ENCODE peak calls at places on chromosomes 6 and 20, in seven cellular contexts. One of them, this sample, is unnamed.
A peak's percentile ranks its signal among the peaks of the same experiment; 100 is the strongest.

GRCh38 chr6:149711711-149712110 is 6.2 kb downstream of the LATS1 start:
- DNase-seq in germinal center: no peak
- DNase-seq in activated T-cell treated with anti-CD3 and anti-CD28 coated beads, Interleukin-2, amount 50 U/mL, for 48 hours: no peak
- DNase-seq in central memory CD4-positive, alpha-beta T cell: no peak
- DNase-seq in cardiac fibroblast: no peak
- DNase-seq in ureter: no peak
- DNase-seq in activated T-helper 1 cell treated with anti-CD3 and anti-CD28 coated beads, Interleukin-12 subunit alpha, Interleukin-12 subunit beta, Interleukin-2, Interleukin-4 antibody, amounts not matched to agents 30 ng/mL and 10 ng/mL and 1 ng/mL, durations not matched to agents 14 hours and 24 hours and 36 hours: no peak
- DNase-seq in this sample: no peak

GRCh38 chr6:7568021-7568420 is 22.0 kb upstream of the SNRNP48 start:
- DNase-seq in germinal center: no peak
- DNase-seq in activated T-cell treated with anti-CD3 and anti-CD28 coated beads, Interleukin-2, amount 50 U/mL, for 48 hours: no peak
- DNase-seq in central memory CD4-positive, alpha-beta T cell: no peak
- DNase-seq in cardiac fibroblast: peak; percentile 84
- DNase-seq in ureter: no peak
- DNase-seq in activated T-helper 1 cell treated with anti-CD3 and anti-CD28 coated beads, Interleukin-12 subunit alpha, Interleukin-12 subunit beta, Interleukin-2, Interleukin-4 antibody, amounts not matched to agents 30 ng/mL and 10 ng/mL and 1 ng/mL, durations not matched to agents 14 hours and 24 hours and 36 hours: no peak
- DNase-seq in this sample: no peak

GRCh38 chr20:47529840-47530239 is 28.2 kb downstream of the NCOA3 start:
- DNase-seq in germinal center: no peak
- DNase-seq in activated T-cell treated with anti-CD3 and anti-CD28 coated beads, Interleukin-2, amount 50 U/mL, for 48 hours: no peak
- DNase-seq in central memory CD4-positive, alpha-beta T cell: no peak
- DNase-seq in cardiac fibroblast: peak; percentile 55
- DNase-seq in ureter: no peak
- DNase-seq in activated T-helper 1 cell treated with anti-CD3 and anti-CD28 coated beads, Interleukin-12 subunit alpha, Interleukin-12 subunit beta, Interleukin-2, Interleukin-4 antibody, amounts not matched to agents 30 ng/mL and 10 ng/mL and 1 ng/mL, durations not matched to agents 14 hours and 24 hours and 36 hours: no peak
- DNase-seq in this sample: no peak

GRCh38 chr6:52420668-52421358 is 671 bp downstream of the EFHC1 start:
- DNase-seq in germinal center: no peak
- DNase-seq in activated T-cell treated with anti-CD3 and anti-CD28 coated beads, Interleukin-2, amount 50 U/mL, for 48 hours: no peak
- DNase-seq in central memory CD4-positive, alpha-beta T cell: no peak
- DNase-seq in cardiac fibroblast: peak; percentile 48
- DNase-seq in ureter: no peak
- DNase-seq in activated T-helper 1 cell treated with anti-CD3 and anti-CD28 coated beads, Interleukin-12 subunit alpha, Interleukin-12 subunit beta, Interleukin-2, Interleukin-4 antibody, amounts not matched to agents 30 ng/mL and 10 ng/mL and 1 ng/mL, durations not matched to agents 14 hours and 24 hours and 36 hours: no peak
- DNase-seq in this sample: no peak

GRCh38 chr20:47785321-47785899 is at the start of gene SULF2:
- DNase-seq in germinal center: no peak
- DNase-seq in activated T-cell treated with anti-CD3 and anti-CD28 coated beads, Interleukin-2, amount 50 U/mL, for 48 hours: no peak
- DNase-seq in central memory CD4-positive, alpha-beta T cell: no peak
- DNase-seq in cardiac fibroblast: peak; percentile 72
- DNase-seq in ureter: no peak
- DNase-seq in activated T-helper 1 cell treated with anti-CD3 and anti-CD28 coated beads, Interleukin-12 subunit alpha, Interleukin-12 subunit beta, Interleukin-2, Interleukin-4 antibody, amounts not matched to agents 30 ng/mL and 10 ng/mL and 1 ng/mL, durations not matched to agents 14 hours and 24 hours and 36 hours: no peak
- DNase-seq in this sample: no peak

GRCh38 chr20:62980970-62981369 is 25.8 kb downstream of the BHLHE23 start:
- DNase-seq in germinal center: no peak
- DNase-seq in activated T-cell treated with anti-CD3 and anti-CD28 coated beads, Interleukin-2, amount 50 U/mL, for 48 hours: peak; percentile 49
- DNase-seq in central memory CD4-positive, alpha-beta T cell: peak; percentile 69
- DNase-seq in cardiac fibroblast: no peak
- DNase-seq in ureter: no peak
- DNase-seq in activated T-helper 1 cell treated with anti-CD3 and anti-CD28 coated beads, Interleukin-12 subunit alpha, Interleukin-12 subunit beta, Interleukin-2, Interleukin-4 antibody, amounts not matched to agents 30 ng/mL and 10 ng/mL and 1 ng/mL, durations not matched to agents 14 hours and 24 hours and 36 hours: no peak
- DNase-seq in this sample: no peak

GRCh38 chr20:47561175-47561574 is 59.5 kb downstream of the NCOA3 start:
- DNase-seq in germinal center: no peak
- DNase-seq in activated T-cell treated with anti-CD3 and anti-CD28 coated beads, Interleukin-2, amount 50 U/mL, for 48 hours: no peak
- DNase-seq in central memory CD4-positive, alpha-beta T cell: no peak
- DNase-seq in cardiac fibroblast: peak; percentile 91
- DNase-seq in ureter: no peak
- DNase-seq in activated T-helper 1 cell treated with anti-CD3 and anti-CD28 coated beads, Interleukin-12 subunit alpha, Interleukin-12 subunit beta, Interleukin-2, Interleukin-4 antibody, amounts not matched to agents 30 ng/mL and 10 ng/mL and 1 ng/mL, durations not matched to agents 14 hours and 24 hours and 36 hours: no peak
- DNase-seq in this sample: no peak

GRCh38 chr6:123808556-123808955 is 4.9 kb downstream of the NKAIN2 start:
- DNase-seq in germinal center: no peak
- DNase-seq in activated T-cell treated with anti-CD3 and anti-CD28 coated beads, Interleukin-2, amount 50 U/mL, for 48 hours: no peak
- DNase-seq in central memory CD4-positive, alpha-beta T cell: no peak
- DNase-seq in cardiac fibroblast: no peak
- DNase-seq in ureter: no peak
- DNase-seq in activated T-helper 1 cell treated with anti-CD3 and anti-CD28 coated beads, Interleukin-12 subunit alpha, Interleukin-12 subunit beta, Interleukin-2, Interleukin-4 antibody, amounts not matched to agents 30 ng/mL and 10 ng/mL and 1 ng/mL, durations not matched to agents 14 hours and 24 hours and 36 hours: no peak
- DNase-seq in this sample: no peak

GRCh38 chr6:146898888-146899227 is 300.1 kb downstream of the ADGB start:
- DNase-seq in germinal center: no peak
- DNase-seq in activated T-cell treated with anti-CD3 and anti-CD28 coated beads, Interleukin-2, amount 50 U/mL, for 48 hours: no peak
- DNase-seq in central memory CD4-positive, alpha-beta T cell: no peak
- DNase-seq in cardiac fibroblast: no peak
- DNase-seq in ureter: no peak
- DNase-seq in activated T-helper 1 cell treated with anti-CD3 and anti-CD28 coated beads, Interleukin-12 subunit alpha, Interleukin-12 subunit beta, Interleukin-2, Interleukin-4 antibody, amounts not matched to agents 30 ng/mL and 10 ng/mL and 1 ng/mL, durations not matched to agents 14 hours and 24 hours and 36 hours: no peak
- DNase-seq in this sample: no peak

GRCh38 chr20:36542019-36542488 is 735 bp downstream of the MYL9 start:
- DNase-seq in germinal center: no peak
- DNase-seq in activated T-cell treated with anti-CD3 and anti-CD28 coated beads, Interleukin-2, amount 50 U/mL, for 48 hours: no peak
- DNase-seq in central memory CD4-positive, alpha-beta T cell: no peak
- DNase-seq in cardiac fibroblast: peak; percentile 64
- DNase-seq in ureter: peak; percentile 70
- DNase-seq in activated T-helper 1 cell treated with anti-CD3 and anti-CD28 coated beads, Interleukin-12 subunit alpha, Interleukin-12 subunit beta, Interleukin-2, Interleukin-4 antibody, amounts not matched to agents 30 ng/mL and 10 ng/mL and 1 ng/mL, durations not matched to agents 14 hours and 24 hours and 36 hours: no peak
- DNase-seq in this sample: no peak

GRCh38 chr20:43721429-43722152 is 5.2 kb downstream of the GTSF1L start:
- DNase-seq in germinal center: no peak
- DNase-seq in activated T-cell treated with anti-CD3 and anti-CD28 coated beads, Interleukin-2, amount 50 U/mL, for 48 hours: no peak
- DNase-seq in central memory CD4-positive, alpha-beta T cell: no peak
- DNase-seq in cardiac fibroblast: no peak
- DNase-seq in ureter: no peak
- DNase-seq in activated T-helper 1 cell treated with anti-CD3 and anti-CD28 coated beads, Interleukin-12 subunit alpha, Interleukin-12 subunit beta, Interleukin-2, Interleukin-4 antibody, amounts not matched to agents 30 ng/mL and 10 ng/mL and 1 ng/mL, durations not matched to agents 14 hours and 24 hours and 36 hours: no peak
- DNase-seq in this sample: no peak

GRCh38 chr6:146123611-146124010 is 94.7 kb downstream of the GRM1 start:
- DNase-seq in germinal center: no peak
- DNase-seq in activated T-cell treated with anti-CD3 and anti-CD28 coated beads, Interleukin-2, amount 50 U/mL, for 48 hours: no peak
- DNase-seq in central memory CD4-positive, alpha-beta T cell: no peak
- DNase-seq in cardiac fibroblast: no peak
- DNase-seq in ureter: no peak
- DNase-seq in activated T-helper 1 cell treated with anti-CD3 and anti-CD28 coated beads, Interleukin-12 subunit alpha, Interleukin-12 subunit beta, Interleukin-2, Interleukin-4 antibody, amounts not matched to agents 30 ng/mL and 10 ng/mL and 1 ng/mL, durations not matched to agents 14 hours and 24 hours and 36 hours: no peak
- DNase-seq in this sample: no peak

GRCh38 chr20:2298116-2298515 is 2.3 kb downstream of the TGM3 start:
- DNase-seq in germinal center: no peak
- DNase-seq in activated T-cell treated with anti-CD3 and anti-CD28 coated beads, Interleukin-2, amount 50 U/mL, for 48 hours: no peak
- DNase-seq in central memory CD4-positive, alpha-beta T cell: no peak
- DNase-seq in cardiac fibroblast: no peak
- DNase-seq in ureter: no peak
- DNase-seq in activated T-helper 1 cell treated with anti-CD3 and anti-CD28 coated beads, Interleukin-12 subunit alpha, Interleukin-12 subunit beta, Interleukin-2, Interleukin-4 antibody, amounts not matched to agents 30 ng/mL and 10 ng/mL and 1 ng/mL, durations not matched to agents 14 hours and 24 hours and 36 hours: no peak
- DNase-seq in this sample: no peak

GRCh38 chr20:51634257-51634656 is 91.7 kb upstream of the NFATC2 start:
- DNase-seq in germinal center: no peak
- DNase-seq in activated T-cell treated with anti-CD3 and anti-CD28 coated beads, Interleukin-2, amount 50 U/mL, for 48 hours: no peak
- DNase-seq in central memory CD4-positive, alpha-beta T cell: no peak
- DNase-seq in cardiac fibroblast: no peak
- DNase-seq in ureter: no peak
- DNase-seq in activated T-helper 1 cell treated with anti-CD3 and anti-CD28 coated beads, Interleukin-12 subunit alpha, Interleukin-12 subunit beta, Interleukin-2, Interleukin-4 antibody, amounts not matched to agents 30 ng/mL and 10 ng/mL and 1 ng/mL, durations not matched to agents 14 hours and 24 hours and 36 hours: no peak
- DNase-seq in this sample: no peak

GRCh38 chr20:3101737-3102574 is 17.4 kb upstream of the AVP start:
- DNase-seq in germinal center: no peak
- DNase-seq in activated T-cell treated with anti-CD3 and anti-CD28 coated beads, Interleukin-2, amount 50 U/mL, for 48 hours: peak; percentile 84
- DNase-seq in central memory CD4-positive, alpha-beta T cell: peak; percentile 30
- DNase-seq in cardiac fibroblast: no peak
- DNase-seq in ureter: no peak
- DNase-seq in activated T-helper 1 cell treated with anti-CD3 and anti-CD28 coated beads, Interleukin-12 subunit alpha, Interleukin-12 subunit beta, Interleukin-2, Interleukin-4 antibody, amounts not matched to agents 30 ng/mL and 10 ng/mL and 1 ng/mL, durations not matched to agents 14 hours and 24 hours and 36 hours: peak; percentile 41
- DNase-seq in this sample: peak; percentile 44

GRCh38 chr20:1894471-1894950 is 696 bp upstream of the SIRPA start:
- DNase-seq in germinal center: peak; percentile 63
- DNase-seq in activated T-cell treated with anti-CD3 and anti-CD28 coated beads, Interleukin-2, amount 50 U/mL, for 48 hours: peak; percentile 41
- DNase-seq in central memory CD4-positive, alpha-beta T cell: no peak
- DNase-seq in cardiac fibroblast: peak; percentile 79
- DNase-seq in ureter: peak; percentile 59
- DNase-seq in activated T-helper 1 cell treated with anti-CD3 and anti-CD28 coated beads, Interleukin-12 subunit alpha, Interleukin-12 subunit beta, Interleukin-2, Interleukin-4 antibody, amounts not matched to agents 30 ng/mL and 10 ng/mL and 1 ng/mL, durations not matched to agents 14 hours and 24 hours and 36 hours: no peak
- DNase-seq in this sample: no peak

GRCh38 chr20:11378252-11378651 is 539.4 kb upstream of the BTBD3 start:
- DNase-seq in germinal center: no peak
- DNase-seq in activated T-cell treated with anti-CD3 and anti-CD28 coated beads, Interleukin-2, amount 50 U/mL, for 48 hours: no peak
- DNase-seq in central memory CD4-positive, alpha-beta T cell: no peak
- DNase-seq in cardiac fibroblast: no peak
- DNase-seq in ureter: no peak
- DNase-seq in activated T-helper 1 cell treated with anti-CD3 and anti-CD28 coated beads, Interleukin-12 subunit alpha, Interleukin-12 subunit beta, Interleukin-2, Interleukin-4 antibody, amounts not matched to agents 30 ng/mL and 10 ng/mL and 1 ng/mL, durations not matched to agents 14 hours and 24 hours and 36 hours: no peak
- DNase-seq in this sample: no peak

GRCh38 chr6:81534934-81535465 is 217.5 kb downstream of the TENT5A start:
- DNase-seq in germinal center: no peak
- DNase-seq in activated T-cell treated with anti-CD3 and anti-CD28 coated beads, Interleukin-2, amount 50 U/mL, for 48 hours: no peak
- DNase-seq in central memory CD4-positive, alpha-beta T cell: no peak
- DNase-seq in cardiac fibroblast: no peak
- DNase-seq in ureter: no peak
- DNase-seq in activated T-helper 1 cell treated with anti-CD3 and anti-CD28 coated beads, Interleukin-12 subunit alpha, Interleukin-12 subunit beta, Interleukin-2, Interleukin-4 antibody, amounts not matched to agents 30 ng/mL and 10 ng/mL and 1 ng/mL, durations not matched to agents 14 hours and 24 hours and 36 hours: no peak
- DNase-seq in this sample: no peak

GRCh38 chr6:10449751-10450150 is 34.9 kb upstream of the TFAP2A start:
- DNase-seq in germinal center: no peak
- DNase-seq in activated T-cell treated with anti-CD3 and anti-CD28 coated beads, Interleukin-2, amount 50 U/mL, for 48 hours: no peak
- DNase-seq in central memory CD4-positive, alpha-beta T cell: no peak
- DNase-seq in cardiac fibroblast: no peak
- DNase-seq in ureter: no peak
- DNase-seq in activated T-helper 1 cell treated with anti-CD3 and anti-CD28 coated beads, Interleukin-12 subunit alpha, Interleukin-12 subunit beta, Interleukin-2, Interleukin-4 antibody, amounts not matched to agents 30 ng/mL and 10 ng/mL and 1 ng/mL, durations not matched to agents 14 hours and 24 hours and 36 hours: no peak
- DNase-seq in this sample: no peak

GRCh38 chr20:33309631-33310030 is 26.6 kb downstream of the BPIFB1 start:
- DNase-seq in germinal center: no peak
- DNase-seq in activated T-cell treated with anti-CD3 and anti-CD28 coated beads, Interleukin-2, amount 50 U/mL, for 48 hours: no peak
- DNase-seq in central memory CD4-positive, alpha-beta T cell: no peak
- DNase-seq in cardiac fibroblast: no peak
- DNase-seq in ureter: no peak
- DNase-seq in activated T-helper 1 cell treated with anti-CD3 and anti-CD28 coated beads, Interleukin-12 subunit alpha, Interleukin-12 subunit beta, Interleukin-2, Interleukin-4 antibody, amounts not matched to agents 30 ng/mL and 10 ng/mL and 1 ng/mL, durations not matched to agents 14 hours and 24 hours and 36 hours: no peak
- DNase-seq in this sample: no peak

GRCh38 chr6:166926748-166927147 is 29.6 kb downstream of the RNASET2 start:
- DNase-seq in germinal center: no peak
- DNase-seq in activated T-cell treated with anti-CD3 and anti-CD28 coated beads, Interleukin-2, amount 50 U/mL, for 48 hours: no peak
- DNase-seq in central memory CD4-positive, alpha-beta T cell: no peak
- DNase-seq in cardiac fibroblast: no peak
- DNase-seq in ureter: no peak
- DNase-seq in activated T-helper 1 cell treated with anti-CD3 and anti-CD28 coated beads, Interleukin-12 subunit alpha, Interleukin-12 subunit beta, Interleukin-2, Interleukin-4 antibody, amounts not matched to agents 30 ng/mL and 10 ng/mL and 1 ng/mL, durations not matched to agents 14 hours and 24 hours and 36 hours: no peak
- DNase-seq in this sample: no peak

GRCh38 chr6:78589426-78589825 is 277.9 kb upstream of the IRAK1BP1 start:
- DNase-seq in germinal center: no peak
- DNase-seq in activated T-cell treated with anti-CD3 and anti-CD28 coated beads, Interleukin-2, amount 50 U/mL, for 48 hours: no peak
- DNase-seq in central memory CD4-positive, alpha-beta T cell: no peak
- DNase-seq in cardiac fibroblast: no peak
- DNase-seq in ureter: no peak
- DNase-seq in activated T-helper 1 cell treated with anti-CD3 and anti-CD28 coated beads, Interleukin-12 subunit alpha, Interleukin-12 subunit beta, Interleukin-2, Interleukin-4 antibody, amounts not matched to agents 30 ng/mL and 10 ng/mL and 1 ng/mL, durations not matched to agents 14 hours and 24 hours and 36 hours: no peak
- DNase-seq in this sample: no peak

GRCh38 chr20:34977365-34978091 is 21.9 kb downstream of the MYH7B start:
- DNase-seq in germinal center: no peak
- DNase-seq in activated T-cell treated with anti-CD3 and anti-CD28 coated beads, Interleukin-2, amount 50 U/mL, for 48 hours: no peak
- DNase-seq in central memory CD4-positive, alpha-beta T cell: no peak
- DNase-seq in cardiac fibroblast: no peak
- DNase-seq in ureter: no peak
- DNase-seq in activated T-helper 1 cell treated with anti-CD3 and anti-CD28 coated beads, Interleukin-12 subunit alpha, Interleukin-12 subunit beta, Interleukin-2, Interleukin-4 antibody, amounts not matched to agents 30 ng/mL and 10 ng/mL and 1 ng/mL, durations not matched to agents 14 hours and 24 hours and 36 hours: no peak
- DNase-seq in this sample: peak; percentile 2

GRCh38 chr20:61279621-61280150 is 27.6 kb downstream of the CDH4 start:
- DNase-seq in germinal center: no peak
- DNase-seq in activated T-cell treated with anti-CD3 and anti-CD28 coated beads, Interleukin-2, amount 50 U/mL, for 48 hours: no peak
- DNase-seq in central memory CD4-positive, alpha-beta T cell: no peak
- DNase-seq in cardiac fibroblast: no peak
- DNase-seq in ureter: no peak
- DNase-seq in activated T-helper 1 cell treated with anti-CD3 and anti-CD28 coated beads, Interleukin-12 subunit alpha, Interleukin-12 subunit beta, Interleukin-2, Interleukin-4 antibody, amounts not matched to agents 30 ng/mL and 10 ng/mL and 1 ng/mL, durations not matched to agents 14 hours and 24 hours and 36 hours: no peak
- DNase-seq in this sample: no peak

GRCh38 chr6:15879372-15880261 is 216.8 kb upstream of the DTNBP1 start:
- DNase-seq in germinal center: peak; percentile 43
- DNase-seq in activated T-cell treated with anti-CD3 and anti-CD28 coated beads, Interleukin-2, amount 50 U/mL, for 48 hours: peak; percentile 81
- DNase-seq in central memory CD4-positive, alpha-beta T cell: peak; percentile 13
- DNase-seq in cardiac fibroblast: peak; percentile 85
- DNase-seq in ureter: peak; percentile 70
- DNase-seq in activated T-helper 1 cell treated with anti-CD3 and anti-CD28 coated beads, Interleukin-12 subunit alpha, Interleukin-12 subunit beta, Interleukin-2, Interleukin-4 antibody, amounts not matched to agents 30 ng/mL and 10 ng/mL and 1 ng/mL, durations not matched to agents 14 hours and 24 hours and 36 hours: no peak
- DNase-seq in this sample: peak; percentile 37

GRCh38 chr6:45896783-45897441 is 118.7 kb downstream of the CLIC5 start:
- DNase-seq in germinal center: no peak
- DNase-seq in activated T-cell treated with anti-CD3 and anti-CD28 coated beads, Interleukin-2, amount 50 U/mL, for 48 hours: no peak
- DNase-seq in central memory CD4-positive, alpha-beta T cell: no peak
- DNase-seq in cardiac fibroblast: peak; percentile 48
- DNase-seq in ureter: no peak
- DNase-seq in activated T-helper 1 cell treated with anti-CD3 and anti-CD28 coated beads, Interleukin-12 subunit alpha, Interleukin-12 subunit beta, Interleukin-2, Interleukin-4 antibody, amounts not matched to agents 30 ng/mL and 10 ng/mL and 1 ng/mL, durations not matched to agents 14 hours and 24 hours and 36 hours: no peak
- DNase-seq in this sample: no peak

GRCh38 chr20:50845566-50846211 is 50.8 kb downstream of the BCAS4 start:
- DNase-seq in germinal center: no peak
- DNase-seq in activated T-cell treated with anti-CD3 and anti-CD28 coated beads, Interleukin-2, amount 50 U/mL, for 48 hours: no peak
- DNase-seq in central memory CD4-positive, alpha-beta T cell: no peak
- DNase-seq in cardiac fibroblast: no peak
- DNase-seq in ureter: no peak
- DNase-seq in activated T-helper 1 cell treated with anti-CD3 and anti-CD28 coated beads, Interleukin-12 subunit alpha, Interleukin-12 subunit beta, Interleukin-2, Interleukin-4 antibody, amounts not matched to agents 30 ng/mL and 10 ng/mL and 1 ng/mL, durations not matched to agents 14 hours and 24 hours and 36 hours: no peak
- DNase-seq in this sample: no peak

GRCh38 chr6:17863971-17864754 is 123.3 kb downstream of the KIF13A start:
- DNase-seq in germinal center: no peak
- DNase-seq in activated T-cell treated with anti-CD3 and anti-CD28 coated beads, Interleukin-2, amount 50 U/mL, for 48 hours: no peak
- DNase-seq in central memory CD4-positive, alpha-beta T cell: no peak
- DNase-seq in cardiac fibroblast: peak; percentile 15
- DNase-seq in ureter: no peak
- DNase-seq in activated T-helper 1 cell treated with anti-CD3 and anti-CD28 coated beads, Interleukin-12 subunit alpha, Interleukin-12 subunit beta, Interleukin-2, Interleukin-4 antibody, amounts not matched to agents 30 ng/mL and 10 ng/mL and 1 ng/mL, durations not matched to agents 14 hours and 24 hours and 36 hours: no peak
- DNase-seq in this sample: no peak

GRCh38 chr20:36644713-36645109 is 1.3 kb downstream of the SLA2 start:
- DNase-seq in germinal center: no peak
- DNase-seq in activated T-cell treated with anti-CD3 and anti-CD28 coated beads, Interleukin-2, amount 50 U/mL, for 48 hours: no peak
- DNase-seq in central memory CD4-positive, alpha-beta T cell: no peak
- DNase-seq in cardiac fibroblast: no peak
- DNase-seq in ureter: no peak
- DNase-seq in activated T-helper 1 cell treated with anti-CD3 and anti-CD28 coated beads, Interleukin-12 subunit alpha, Interleukin-12 subunit beta, Interleukin-2, Interleukin-4 antibody, amounts not matched to agents 30 ng/mL and 10 ng/mL and 1 ng/mL, durations not matched to agents 14 hours and 24 hours and 36 hours: no peak
- DNase-seq in this sample: peak; percentile 38

GRCh38 chr6:158817298-158818007 is 1.7 kb downstream of the EZR start:
- DNase-seq in germinal center: no peak
- DNase-seq in activated T-cell treated with anti-CD3 and anti-CD28 coated beads, Interleukin-2, amount 50 U/mL, for 48 hours: peak; percentile 57
- DNase-seq in central memory CD4-positive, alpha-beta T cell: peak; percentile 41
- DNase-seq in cardiac fibroblast: no peak
- DNase-seq in ureter: peak; percentile 69
- DNase-seq in activated T-helper 1 cell treated with anti-CD3 and anti-CD28 coated beads, Interleukin-12 subunit alpha, Interleukin-12 subunit beta, Interleukin-2, Interleukin-4 antibody, amounts not matched to agents 30 ng/mL and 10 ng/mL and 1 ng/mL, durations not matched to agents 14 hours and 24 hours and 36 hours: peak; percentile 26
- DNase-seq in this sample: peak; percentile 23

GRCh38 chr20:8095648-8096572 is 36.2 kb upstream of the PLCB1 start:
- DNase-seq in germinal center: no peak
- DNase-seq in activated T-cell treated with anti-CD3 and anti-CD28 coated beads, Interleukin-2, amount 50 U/mL, for 48 hours: no peak
- DNase-seq in central memory CD4-positive, alpha-beta T cell: no peak
- DNase-seq in cardiac fibroblast: peak; percentile 51
- DNase-seq in ureter: no peak
- DNase-seq in activated T-helper 1 cell treated with anti-CD3 and anti-CD28 coated beads, Interleukin-12 subunit alpha, Interleukin-12 subunit beta, Interleukin-2, Interleukin-4 antibody, amounts not matched to agents 30 ng/mL and 10 ng/mL and 1 ng/mL, durations not matched to agents 14 hours and 24 hours and 36 hours: no peak
- DNase-seq in this sample: no peak

GRCh38 chr6:82951935-82952334 is 113.7 kb downstream of the UBE3D start:
- DNase-seq in germinal center: no peak
- DNase-seq in activated T-cell treated with anti-CD3 and anti-CD28 coated beads, Interleukin-2, amount 50 U/mL, for 48 hours: no peak
- DNase-seq in central memory CD4-positive, alpha-beta T cell: no peak
- DNase-seq in cardiac fibroblast: no peak
- DNase-seq in ureter: no peak
- DNase-seq in activated T-helper 1 cell treated with anti-CD3 and anti-CD28 coated beads, Interleukin-12 subunit alpha, Interleukin-12 subunit beta, Interleukin-2, Interleukin-4 antibody, amounts not matched to agents 30 ng/mL and 10 ng/mL and 1 ng/mL, durations not matched to agents 14 hours and 24 hours and 36 hours: no peak
- DNase-seq in this sample: no peak

GRCh38 chr6:6820688-6821238 is 232.2 kb downstream of the LY86 start:
- DNase-seq in germinal center: no peak
- DNase-seq in activated T-cell treated with anti-CD3 and anti-CD28 coated beads, Interleukin-2, amount 50 U/mL, for 48 hours: no peak
- DNase-seq in central memory CD4-positive, alpha-beta T cell: no peak
- DNase-seq in cardiac fibroblast: no peak
- DNase-seq in ureter: peak; percentile 86
- DNase-seq in activated T-helper 1 cell treated with anti-CD3 and anti-CD28 coated beads, Interleukin-12 subunit alpha, Interleukin-12 subunit beta, Interleukin-2, Interleukin-4 antibody, amounts not matched to agents 30 ng/mL and 10 ng/mL and 1 ng/mL, durations not matched to agents 14 hours and 24 hours and 36 hours: no peak
- DNase-seq in this sample: no peak

GRCh38 chr20:51532577-51533191 is 9.8 kb downstream of the NFATC2 start:
- DNase-seq in germinal center: no peak
- DNase-seq in activated T-cell treated with anti-CD3 and anti-CD28 coated beads, Interleukin-2, amount 50 U/mL, for 48 hours: peak; percentile 46
- DNase-seq in central memory CD4-positive, alpha-beta T cell: peak; percentile 32
- DNase-seq in cardiac fibroblast: peak; percentile 14
- DNase-seq in ureter: peak; percentile 77
- DNase-seq in activated T-helper 1 cell treated with anti-CD3 and anti-CD28 coated beads, Interleukin-12 subunit alpha, Interleukin-12 subunit beta, Interleukin-2, Interleukin-4 antibody, amounts not matched to agents 30 ng/mL and 10 ng/mL and 1 ng/mL, durations not matched to agents 14 hours and 24 hours and 36 hours: no peak
- DNase-seq in this sample: no peak

GRCh38 chr6:82785206-82785605 is 280.4 kb downstream of the UBE3D start:
- DNase-seq in germinal center: no peak
- DNase-seq in activated T-cell treated with anti-CD3 and anti-CD28 coated beads, Interleukin-2, amount 50 U/mL, for 48 hours: no peak
- DNase-seq in central memory CD4-positive, alpha-beta T cell: no peak
- DNase-seq in cardiac fibroblast: no peak
- DNase-seq in ureter: no peak
- DNase-seq in activated T-helper 1 cell treated with anti-CD3 and anti-CD28 coated beads, Interleukin-12 subunit alpha, Interleukin-12 subunit beta, Interleukin-2, Interleukin-4 antibody, amounts not matched to agents 30 ng/mL and 10 ng/mL and 1 ng/mL, durations not matched to agents 14 hours and 24 hours and 36 hours: no peak
- DNase-seq in this sample: no peak

GRCh38 chr6:159134701-159135364 is 34.4 kb upstream of the FNDC1 start:
- DNase-seq in germinal center: peak; percentile 75
- DNase-seq in activated T-cell treated with anti-CD3 and anti-CD28 coated beads, Interleukin-2, amount 50 U/mL, for 48 hours: peak; percentile 86
- DNase-seq in central memory CD4-positive, alpha-beta T cell: peak; percentile 62
- DNase-seq in cardiac fibroblast: peak; percentile 63
- DNase-seq in ureter: peak; percentile 70
- DNase-seq in activated T-helper 1 cell treated with anti-CD3 and anti-CD28 coated beads, Interleukin-12 subunit alpha, Interleukin-12 subunit beta, Interleukin-2, Interleukin-4 antibody, amounts not matched to agents 30 ng/mL and 10 ng/mL and 1 ng/mL, durations not matched to agents 14 hours and 24 hours and 36 hours: peak; percentile 67
- DNase-seq in this sample: peak; percentile 75

GRCh38 chr20:44056010-44056698 is 130.8 kb downstream of the JPH2 start:
- DNase-seq in germinal center: no peak
- DNase-seq in activated T-cell treated with anti-CD3 and anti-CD28 coated beads, Interleukin-2, amount 50 U/mL, for 48 hours: peak; percentile 57
- DNase-seq in central memory CD4-positive, alpha-beta T cell: peak; percentile 46
- DNase-seq in cardiac fibroblast: peak; percentile 10
- DNase-seq in ureter: peak; percentile 37
- DNase-seq in activated T-helper 1 cell treated with anti-CD3 and anti-CD28 coated beads, Interleukin-12 subunit alpha, Interleukin-12 subunit beta, Interleukin-2, Interleukin-4 antibody, amounts not matched to agents 30 ng/mL and 10 ng/mL and 1 ng/mL, durations not matched to agents 14 hours and 24 hours and 36 hours: no peak
- DNase-seq in this sample: peak; percentile 83

This sample was measured in naive thymus-derived CD4-positive, alpha-beta T cell.